ENCODE peak calls at places on chromosome 15, in five cellular contexts. One of them, this sample, is unnamed.

GRCh38 chr15:57503051-57503702 is 88.5 kb upstream of the MYZAP start:
- DNase-seq in substantia nigra: no peak
- DNase-seq in stimulated activated CD4-positive, alpha-beta T cell treated with anti-CD3 and anti-CD28 coated beads, Interleukin-1b, Interleukin-23, amount 100 ng/mL, for 48 hours: no peak
- DNase-seq in MV-4-11: no peak
- DNase-seq in RCC 7860: no peak
- DNase-seq in this sample: no peak

GRCh38 chr15:90004671-90005070 is 3.5 kb downstream of the ZNF710 start:
- DNase-seq in MV-4-11: peak
- DNase-seq in substantia nigra: no peak
- DNase-seq in stimulated activated CD4-positive, alpha-beta T cell treated with anti-CD3 and anti-CD28 coated beads, Interleukin-1b, Interleukin-23, amount 100 ng/mL, for 48 hours: peak
- DNase-seq in RCC 7860: peak
- DNase-seq in this sample: peak

GRCh38 chr15:90030376-90030775 is 29.3 kb downstream of the ZNF710 start:
- DNase-seq in stimulated activated CD4-positive, alpha-beta T cell treated with anti-CD3 and anti-CD28 coated beads, Interleukin-1b, Interleukin-23, amount 100 ng/mL, for 48 hours: no peak
- DNase-seq in MV-4-11: peak
- DNase-seq in substantia nigra: no peak
- DNase-seq in RCC 7860: no peak
- DNase-seq in this sample: no peak

GRCh38 chr15:41734079-41734478 is 40.2 kb upstream of the MAPKBP1 start:
- DNase-seq in substantia nigra: no peak
- DNase-seq in MV-4-11: no peak
- DNase-seq in RCC 7860: no peak
- DNase-seq in stimulated activated CD4-positive, alpha-beta T cell treated with anti-CD3 and anti-CD28 coated beads, Interleukin-1b, Interleukin-23, amount 100 ng/mL, for 48 hours: no peak
- DNase-seq in this sample: no peak

GRCh38 chr15:63939531-63940130 is 105.9 kb upstream of the HERC1 start:
- DNase-seq in substantia nigra: no peak
- DNase-seq in RCC 7860: no peak
- DNase-seq in stimulated activated CD4-positive, alpha-beta T cell treated with anti-CD3 and anti-CD28 coated beads, Interleukin-1b, Interleukin-23, amount 100 ng/mL, for 48 hours: no peak
- DNase-seq in MV-4-11: no peak
- DNase-seq in this sample: peak

GRCh38 chr15:25947336-25948080 is 84.4 kb upstream of the ATP10A start:
- DNase-seq in stimulated activated CD4-positive, alpha-beta T cell treated with anti-CD3 and anti-CD28 coated beads, Interleukin-1b, Interleukin-23, amount 100 ng/mL, for 48 hours: no peak
- DNase-seq in MV-4-11: peak
- DNase-seq in substantia nigra: no peak
- DNase-seq in RCC 7860: peak
- DNase-seq in this sample: no peak

GRCh38 chr15:90154861-90155626 is 46.1 kb upstream of the SEMA4B start:
- DNase-seq in substantia nigra: no peak
- DNase-seq in RCC 7860: peak
- DNase-seq in MV-4-11: peak
- DNase-seq in stimulated activated CD4-positive, alpha-beta T cell treated with anti-CD3 and anti-CD28 coated beads, Interleukin-1b, Interleukin-23, amount 100 ng/mL, for 48 hours: no peak
- DNase-seq in this sample: peak

GRCh38 chr15:101043911-101044624 is 124.9 kb downstream of the LRRK1 start:
- DNase-seq in stimulated activated CD4-positive, alpha-beta T cell treated with anti-CD3 and anti-CD28 coated beads, Interleukin-1b, Interleukin-23, amount 100 ng/mL, for 48 hours: no peak
- DNase-seq in RCC 7860: no peak
- DNase-seq in substantia nigra: no peak
- DNase-seq in MV-4-11: no peak
- DNase-seq in this sample: no peak

GRCh38 chr15:70084461-70084860 is 13.3 kb downstream of the TLE3 start:
- DNase-seq in MV-4-11: no peak
- DNase-seq in RCC 7860: no peak
- DNase-seq in substantia nigra: no peak
- DNase-seq in stimulated activated CD4-positive, alpha-beta T cell treated with anti-CD3 and anti-CD28 coated beads, Interleukin-1b, Interleukin-23, amount 100 ng/mL, for 48 hours: no peak
- DNase-seq in this sample: no peak

GRCh38 chr15:69359724-69360123 is 54.4 kb upstream of the KIF23 start:
- DNase-seq in MV-4-11: no peak
- DNase-seq in RCC 7860: no peak
- DNase-seq in substantia nigra: no peak
- DNase-seq in stimulated activated CD4-positive, alpha-beta T cell treated with anti-CD3 and anti-CD28 coated beads, Interleukin-1b, Interleukin-23, amount 100 ng/mL, for 48 hours: no peak
- DNase-seq in this sample: peak

GRCh38 chr15:36877294-36877693 is 223.1 kb downstream of the MEIS2 start:
- DNase-seq in RCC 7860: no peak
- DNase-seq in substantia nigra: no peak
- DNase-seq in stimulated activated CD4-positive, alpha-beta T cell treated with anti-CD3 and anti-CD28 coated beads, Interleukin-1b, Interleukin-23, amount 100 ng/mL, for 48 hours: no peak
- DNase-seq in MV-4-11: no peak
- DNase-seq in this sample: no peak

GRCh38 chr15:82849556-82850241 is 40.3 kb downstream of the WHAMM start:
- DNase-seq in MV-4-11: peak
- DNase-seq in RCC 7860: peak
- DNase-seq in stimulated activated CD4-positive, alpha-beta T cell treated with anti-CD3 and anti-CD28 coated beads, Interleukin-1b, Interleukin-23, amount 100 ng/mL, for 48 hours: peak
- DNase-seq in substantia nigra: no peak
- DNase-seq in this sample: peak

GRCh38 chr15:23860290-23860751 is 173.2 kb upstream of the NDN start:
- DNase-seq in stimulated activated CD4-positive, alpha-beta T cell treated with anti-CD3 and anti-CD28 coated beads, Interleukin-1b, Interleukin-23, amount 100 ng/mL, for 48 hours: no peak
- DNase-seq in MV-4-11: no peak
- DNase-seq in substantia nigra: no peak
- DNase-seq in RCC 7860: no peak
- DNase-seq in this sample: no peak

GRCh38 chr15:55221090-55222011 is 24.6 kb upstream of the RSL24D1 start:
- DNase-seq in stimulated activated CD4-positive, alpha-beta T cell treated with anti-CD3 and anti-CD28 coated beads, Interleukin-1b, Interleukin-23, amount 100 ng/mL, for 48 hours: peak
- DNase-seq in RCC 7860: peak
- DNase-seq in MV-4-11: peak
- DNase-seq in substantia nigra: no peak
- DNase-seq in this sample: peak

GRCh38 chr15:79466488-79466887 is 34.4 kb downstream of the MINAR1 start:
- DNase-seq in MV-4-11: no peak
- DNase-seq in RCC 7860: no peak
- DNase-seq in stimulated activated CD4-positive, alpha-beta T cell treated with anti-CD3 and anti-CD28 coated beads, Interleukin-1b, Interleukin-23, amount 100 ng/mL, for 48 hours: no peak
- DNase-seq in substantia nigra: no peak
- DNase-seq in this sample: no peak

GRCh38 chr15:94177112-94177511 is 54.2 kb upstream of the MCTP2 start:
- DNase-seq in substantia nigra: no peak
- DNase-seq in MV-4-11: peak
- DNase-seq in stimulated activated CD4-positive, alpha-beta T cell treated with anti-CD3 and anti-CD28 coated beads, Interleukin-1b, Interleukin-23, amount 100 ng/mL, for 48 hours: no peak
- DNase-seq in RCC 7860: peak
- DNase-seq in this sample: peak

GRCh38 chr15:57611938-57612337 is 20.2 kb downstream of the MYZAP start:
- DNase-seq in stimulated activated CD4-positive, alpha-beta T cell treated with anti-CD3 and anti-CD28 coated beads, Interleukin-1b, Interleukin-23, amount 100 ng/mL, for 48 hours: no peak
- DNase-seq in MV-4-11: no peak
- DNase-seq in substantia nigra: no peak
- DNase-seq in RCC 7860: no peak
- DNase-seq in this sample: peak

GRCh38 chr15:36666228-36666627 is 86.8 kb downstream of the CDIN1 start:
- DNase-seq in RCC 7860: no peak
- DNase-seq in MV-4-11: no peak
- DNase-seq in substantia nigra: no peak
- DNase-seq in stimulated activated CD4-positive, alpha-beta T cell treated with anti-CD3 and anti-CD28 coated beads, Interleukin-1b, Interleukin-23, amount 100 ng/mL, for 48 hours: no peak
- DNase-seq in this sample: no peak

GRCh38 chr15:58357529-58358476 is 74.0 kb upstream of the LIPC start:
- DNase-seq in substantia nigra: no peak
- DNase-seq in stimulated activated CD4-positive, alpha-beta T cell treated with anti-CD3 and anti-CD28 coated beads, Interleukin-1b, Interleukin-23, amount 100 ng/mL, for 48 hours: peak
- DNase-seq in RCC 7860: no peak
- DNase-seq in MV-4-11: no peak
- DNase-seq in this sample: no peak

GRCh38 chr15:25733036-25733855 is 129.9 kb downstream of the ATP10A start:
- DNase-seq in substantia nigra: no peak
- DNase-seq in stimulated activated CD4-positive, alpha-beta T cell treated with anti-CD3 and anti-CD28 coated beads, Interleukin-1b, Interleukin-23, amount 100 ng/mL, for 48 hours: no peak
- DNase-seq in RCC 7860: no peak
- DNase-seq in MV-4-11: no peak
- DNase-seq in this sample: no peak

This sample was measured in astrocyte of the spinal cord.